ENCODE peak calls at places on chromosomes 12 and 14, in seven cellular contexts. J is fibroblast of lung, V is left ventricle myocardium inferior, O is MM.1S, P is GM23248, K is HCT116, Q is mucosa of descending colon. M is an unnamed sample. For H3K36me3, the result is how much of the 10 kb centered on the place peaks cover.

GRCh38 chr12:104506691-104507401 is 50.1 kb downstream of the CHST11 start:
- DNase-seq in J (no peak), V (peak), O (no peak), P (no peak), K (no peak), Q (no peak), M (no peak)

GRCh38 chr12:57384512-57384911 is 46.3 kb downstream of the R3HDM2 start:
- DNase-seq in J (no peak), V (no peak), O (no peak), P (no peak), K (no peak), Q (no peak), M (no peak)

GRCh38 chr12:110758922-110759321 is 16.2 kb upstream of the PPP1CC start:
- DNase-seq in J (no peak), V (no peak), O (no peak), P (no peak), K (no peak), Q (no peak), M (no peak)

GRCh38 chr14:23672200-23672599 is 36.0 kb downstream of the DHRS2 start:
- DNase-seq in J (no peak), V (no peak), O (no peak), P (no peak), K (no peak), Q (no peak), M (no peak)

GRCh38 chr12:108907861-108908302 is 28.0 kb downstream of the DAO start:
- DNase-seq in J (peak), V (no peak), O (no peak), P (peak), K (no peak), Q (no peak), M (peak)

GRCh38 chr14:92578511-92578910 is 64.9 kb downstream of the RIN3 start:
- DNase-seq in J (peak), V (no peak), O (no peak), P (peak), K (no peak), Q (no peak), M (no peak)

GRCh38 chr14:98494582-98494981 is 777.4 kb downstream of the BCL11B start:
- DNase-seq in J (peak), V (no peak), O (no peak), P (peak), K (no peak), Q (no peak), M (no peak)

GRCh38 chr12:2667716-2668440 is 126.9 kb upstream of the FKBP4 start:
- DNase-seq in J (no peak), V (no peak), O (no peak), P (no peak), K (no peak), Q (no peak), M (no peak)

GRCh38 chr12:26878661-26879119 is 45.7 kb upstream of the ITPR2 start:
- DNase-seq in J (peak), V (peak), O (peak), P (no peak), K (no peak), Q (peak), M (no peak)

GRCh38 chr14:102019141-102019540 is 54.8 kb downstream of the DYNC1H1 start:
- DNase-seq in J (no peak), V (no peak), O (no peak), P (no peak), K (no peak), Q (peak), M (no peak)

GRCh38 chr12:17579148-17580026 is 510.6 kb downstream of the RERGL start:
- DNase-seq in J (no peak), V (no peak), O (no peak), P (no peak), K (no peak), Q (no peak), M (no peak)

GRCh38 chr12:76529226-76529918 is 30.2 kb downstream of the OSBPL8 start:
- DNase-seq in J (peak), V (no peak), O (no peak), P (no peak), K (no peak), Q (no peak), M (no peak)

GRCh38 chr12:89319111-89319510 is 33.2 kb downstream of the DUSP6 start:
- DNase-seq in J (no peak), V (no peak), O (no peak), P (peak), K (no peak), Q (no peak), M (no peak)

GRCh38 chr12:95881331-95881955 is 22.7 kb downstream of the SNRPF start:
- DNase-seq in J (peak), V (no peak), O (no peak), P (peak), K (no peak), Q (no peak), M (peak)

GRCh38 chr14:63174760-63175191 is 29.5 kb upstream of the RHOJ start:
- DNase-seq in J (peak), V (no peak), O (no peak), P (peak), K (peak), Q (no peak), M (peak)

GRCh38 chr14:20059745-20060144 is at the start of gene OR4L1:
- DNase-seq in J (no peak), V (no peak), O (no peak), P (no peak), K (no peak), Q (no peak), M (no peak)

GRCh38 chr12:50197297-50197727 is 30.1 kb upstream of the CERS5 start:
- DNase-seq in J (peak), V (no peak), O (no peak), P (peak), K (no peak), Q (no peak), M (no peak)

GRCh38 chr12:106914796-106915634 is 40.7 kb upstream of the TMEM263 start:
- DNase-seq in J (no peak), V (no peak), O (peak), P (no peak), K (no peak), Q (no peak), M (no peak)

GRCh38 chr14:23675906-23676305 is 39.7 kb downstream of the DHRS2 start:
- DNase-seq in J (no peak), V (no peak), O (no peak), P (no peak), K (no peak), Q (no peak), M (no peak)

GRCh38 chr12:78584695-78585094 is 279.9 kb upstream of the SYT1 start:
- DNase-seq in J (peak), V (no peak), O (peak), P (peak), K (peak), Q (no peak), M (no peak)

GRCh38 chr14:55416866-55417265 is 5.2 kb upstream of the ATG14 start:
- DNase-seq in J (no peak), V (no peak), O (peak), P (peak), K (peak), Q (no peak), M (no peak)

GRCh38 chr12:125032466-125033152 is 32.6 kb upstream of the AACS start:
- DNase-seq in J (no peak), V (no peak), O (no peak), P (no peak), K (no peak), Q (no peak), M (no peak)

GRCh38 chr14:44898547-44898946 is 63.2 kb downstream of the KLHL28 start:
- DNase-seq in J (peak), V (no peak), O (no peak), P (peak), K (no peak), Q (no peak), M (no peak)

GRCh38 chr12:62581288-62582064 is 114.8 kb downstream of the MON2 start:
- DNase-seq in J (peak), V (peak), O (peak), P (peak), K (peak), Q (no peak), M (no peak)

GRCh38 chr14:69246331-69246730 is 13.6 kb upstream of the GALNT16 start:
- DNase-seq in J (no peak), V (no peak), O (no peak), P (no peak), K (no peak), Q (no peak), M (no peak)

GRCh38 chr12:59627582-59627981 is 31.8 kb downstream of the SLC16A7 start:
- DNase-seq in J (no peak), V (no peak), O (no peak), P (no peak), K (no peak), Q (no peak), M (no peak)

GRCh38 chr14:55354500-55354899 is 57.1 kb downstream of the ATG14 start:
- DNase-seq in J (peak), V (peak), O (peak), P (peak), K (peak), Q (no peak), M (peak)

GRCh38 chr14:24398943-24399801 is at the start of gene NYNRIN:
- DNase-seq in J (peak), V (peak), O (no peak), P (peak), K (no peak), Q (peak), M (no peak)

GRCh38 chr14:22336031-22336430 is 253.0 kb downstream of the DAD1 start:
- DNase-seq in J (no peak), V (no peak), O (no peak), P (no peak), K (no peak), Q (no peak), M (peak)

GRCh38 chr12:130868412-130868811 is 3.5 kb upstream of the RAN start:
- DNase-seq in J (no peak), V (no peak), O (no peak), P (no peak), K (no peak), Q (no peak), M (no peak)

GRCh38 chr12:1777798-1778197 is 42.6 kb upstream of the LRTM2 start:
- DNase-seq in J (peak), V (no peak), O (no peak), P (peak), K (no peak), Q (no peak), M (peak)

GRCh38 chr12:109120095-109120494 is 3.7 kb downstream of the ACACB start:
- DNase-seq in J (no peak), V (no peak), O (no peak), P (no peak), K (no peak), Q (no peak), M (no peak)

GRCh38 chr12:119544780-119545625 is 48.6 kb upstream of the TMEM233 start:
- DNase-seq in J (peak), V (peak), O (peak), P (peak), K (peak), Q (no peak), M (peak)

GRCh38 chr14:89648510-89648909 is 231.5 kb upstream of the FOXN3 start:
- DNase-seq in J (no peak), V (no peak), O (no peak), P (no peak), K (no peak), Q (no peak), M (no peak)

GRCh38 chr12:3117628-3118027 is 40.4 kb downstream of the TSPAN9 start:
- DNase-seq in J (peak), V (no peak), O (no peak), P (peak), K (no peak), Q (no peak), M (peak)

GRCh38 chr14:93045211-93045674 is 70.5 kb downstream of the ITPK1 start:
- DNase-seq in J (peak), V (no peak), O (no peak), P (no peak), K (no peak), Q (no peak), M (no peak)

DNA sequence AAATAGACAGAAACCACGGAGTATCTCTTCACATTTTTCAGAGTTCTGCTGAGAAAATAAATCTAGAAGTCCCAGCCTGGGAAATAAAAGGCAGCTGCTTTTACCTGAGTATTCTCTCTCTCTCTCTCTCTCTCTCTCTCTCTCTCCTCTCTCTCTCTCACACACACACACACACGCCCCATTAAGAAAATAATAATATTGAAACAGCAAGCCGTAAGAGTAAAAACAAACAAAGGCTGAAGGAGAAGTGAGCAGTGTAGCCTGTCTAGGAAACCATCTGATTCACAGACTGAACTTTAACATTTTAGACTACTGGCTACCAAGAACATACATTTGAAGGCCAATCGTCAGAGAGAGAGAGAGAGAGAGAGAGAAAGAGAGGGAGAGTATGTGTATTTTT is 8.4 kb downstream of the PTHLH start:
- DNase-seq in J (no peak), V (no peak), O (no peak), P (no peak), K (no peak), Q (no peak), M (no peak)
- H3K36me3 ChIP-seq in J (under half), V (under half), O (under half), P (under half), K (under half), Q (under half), M (under half)

GRCh38 chr14:103734081-103734888 is 18.7 kb downstream of the ZFYVE21 start:
- DNase-seq in J (no peak), V (no peak), O (no peak), P (no peak), K (no peak), Q (no peak), M (no peak)

GRCh38 chr14:103733651-103734050 is 18.0 kb downstream of the ZFYVE21 start:
- DNase-seq in J (peak), V (no peak), O (no peak), P (peak), K (no peak), Q (no peak), M (no peak)

GRCh38 chr14:103731916-103732867 is 16.6 kb downstream of the ZFYVE21 start:
- DNase-seq in J (no peak), V (no peak), O (no peak), P (no peak), K (no peak), Q (no peak), M (no peak)

GRCh38 chr14:103731481-103731880 is 15.9 kb downstream of the ZFYVE21 start:
- DNase-seq in J (no peak), V (no peak), O (no peak), P (no peak), K (no peak), Q (no peak), M (no peak)

GRCh38 chr14:103732868-103733626 is 17.4 kb downstream of the ZFYVE21 start:
- DNase-seq in J (no peak), V (no peak), O (no peak), P (no peak), K (no peak), Q (no peak), M (no peak)
- H3K36me3 ChIP-seq in J (under half), V (half or more), O (under half), P (under half), K (under half), Q (under half), M (under half)

GRCh38 chr12:113091506-113091905 is 35.0 kb downstream of the DTX1 start:
- DNase-seq in J (no peak), V (no peak), O (no peak), P (no peak), K (no peak), Q (no peak), M (no peak)
- H3K36me3 ChIP-seq in J (under half), V (under half), O (under half), P (under half), K (under half), Q (under half), M (under half)

GRCh38 chr12:115938794-115939377 is 338.6 kb downstream of the MED13L start:
- DNase-seq in J (no peak), V (no peak), O (no peak), P (no peak), K (no peak), Q (no peak), M (no peak)
- H3K36me3 ChIP-seq in J (under half), V (under half), O (under half), P (under half), K (under half), Q (under half), M (under half)

GRCh38 chr12:7293670-7294069 is 10.2 kb upstream of the ACSM4 start:
- DNase-seq in J (no peak), V (no peak), O (no peak), P (no peak), K (no peak), Q (no peak), M (no peak)

GRCh38 chr12:7289743-7290142 is 14.1 kb upstream of the ACSM4 start:
- DNase-seq in J (no peak), V (no peak), O (no peak), P (no peak), K (peak), Q (no peak), M (no peak)

GRCh38 chr12:7292300-7292699 is 11.6 kb upstream of the ACSM4 start:
- DNase-seq in J (no peak), V (no peak), O (no peak), P (no peak), K (no peak), Q (no peak), M (no peak)

DNA sequence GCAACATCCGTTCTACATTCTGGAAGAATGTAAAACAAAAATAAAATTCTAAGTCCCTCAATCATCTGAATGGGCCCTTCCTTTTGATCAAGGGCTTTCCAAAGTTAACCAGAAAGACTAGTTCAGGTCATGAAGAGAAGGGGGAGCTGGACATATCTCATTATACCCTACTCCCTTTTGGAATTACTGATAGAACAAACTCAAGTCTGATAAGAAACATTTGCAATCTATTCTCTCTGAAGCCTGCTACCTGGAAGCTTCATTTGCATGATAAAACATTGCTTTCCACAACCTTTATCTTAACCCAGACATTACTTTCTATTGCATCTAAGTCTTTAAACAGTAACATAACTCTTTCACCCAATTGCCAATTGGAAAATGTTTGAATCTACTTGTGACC is 8.3 kb upstream of the ACSM4 start:
- DNase-seq in J (no peak), V (no peak), O (no peak), P (no peak), K (no peak), Q (no peak), M (no peak)
- H3K36me3 ChIP-seq in J (under half), V (under half), O (under half), P (under half), K (under half), Q (under half), M (under half)

DNA sequence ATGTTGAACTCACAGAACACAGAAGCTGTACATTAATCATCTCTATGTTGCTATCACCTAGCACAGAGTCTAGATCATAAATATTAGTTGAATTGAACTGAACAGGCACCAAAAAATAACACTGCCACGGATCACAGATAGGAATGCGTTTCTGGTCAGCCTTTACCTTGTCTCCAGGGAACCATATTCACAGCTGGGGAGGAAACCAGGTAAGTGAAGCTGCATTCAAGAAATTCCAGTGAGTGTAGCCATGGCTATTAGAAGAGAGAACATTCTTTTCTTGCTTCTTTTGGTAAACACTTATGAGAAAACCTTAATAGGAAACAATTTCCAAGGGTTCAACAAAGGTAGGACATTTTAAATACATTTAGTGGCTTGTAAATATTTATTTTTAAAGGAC is 194.8 kb upstream of the RMST start:
- DNase-seq in J (no peak), V (no peak), O (no peak), P (no peak), K (no peak), Q (no peak), M (no peak)
- H3K36me3 ChIP-seq in J (under half), V (under half), O (under half), P (under half), K (under half), Q (under half), M (under half)

GRCh38 chr12:67241482-67241881 is 27.7 kb upstream of the CAND1 start:
- DNase-seq in J (peak), V (no peak), O (no peak), P (peak), K (no peak), Q (no peak), M (no peak)
- H3K36me3 ChIP-seq in J (under half), V (under half), O (under half), P (under half), K (under half), Q (under half), M (under half)

GRCh38 chr14:100138082-100138787 is 21.2 kb downstream of the DEGS2 start:
- DNase-seq in J (no peak), V (no peak), O (peak), P (no peak), K (no peak), Q (no peak), M (no peak)

GRCh38 chr14:100138955-100139354 is 20.5 kb downstream of the DEGS2 start:
- DNase-seq in J (no peak), V (no peak), O (no peak), P (no peak), K (no peak), Q (no peak), M (no peak)

GRCh38 chr14:100135784-100136183 is 23.7 kb downstream of the DEGS2 start:
- DNase-seq in J (no peak), V (no peak), O (no peak), P (no peak), K (no peak), Q (no peak), M (no peak)

GRCh38 chr14:100135073-100135472 is 24.4 kb downstream of the DEGS2 start:
- DNase-seq in J (no peak), V (no peak), O (no peak), P (no peak), K (no peak), Q (no peak), M (no peak)

GRCh38 chr14:100137173-100137572 is 22.3 kb downstream of the DEGS2 start:
- DNase-seq in J (no peak), V (no peak), O (no peak), P (no peak), K (no peak), Q (no peak), M (no peak)
- H3K36me3 ChIP-seq in J (under half), V (under half), O (under half), P (under half), K (under half), Q (under half), M (under half)

M was measured in brain microvascular endothelial cell.